ENCODE peak calls at places on chromosome 4, in four cellular contexts. D is breast epithelium, O is transverse colon, T is sigmoid colon. P is an unnamed sample.

GRCh38 chr4:140098481-140099132 is 55.4 kb downstream of the MAML3 start:
- DNase-seq in D (no peak), O (no peak), T (no peak), P (no peak)

GRCh38 chr4:101366331-101366730 is 19.0 kb upstream of the PPP3CA start:
- DNase-seq in T (no peak), D (no peak), O (no peak), P (no peak)

GRCh38 chr4:98448923-98449322 is 187.7 kb downstream of the RAP1GDS1 start:
- DNase-seq in O (peak; percentile 33), D (no peak), T (no peak), P (peak; percentile 87)

GRCh38 chr4:177574446-177574845 is 132.2 kb upstream of the AGA start:
- DNase-seq in T (no peak), O (no peak), D (no peak), P (no peak)

GRCh38 chr4:188976644-188977115 is 837.4 kb downstream of the TRIML1 start:
- DNase-seq in T (no peak), D (no peak), O (no peak), P (no peak)

GRCh38 chr4:176668324-176668723 is 124.4 kb downstream of the VEGFC start:
- DNase-seq in D (no peak), O (no peak), T (no peak), P (no peak)

GRCh38 chr4:24980064-24980690 is 50.6 kb downstream of the LGI2 start:
- DNase-seq in T (peak; percentile 83), O (peak; percentile 54), D (no peak), P (no peak)

GRCh38 chr4:169159614-169160013 is 111.1 kb downstream of the SH3RF1 start:
- DNase-seq in D (no peak), O (no peak), T (no peak), P (no peak)

GRCh38 chr4:12645732-12646131 is 838.4 kb downstream of the RAB28 start:
- DNase-seq in O (no peak), T (no peak), D (no peak), P (no peak)

GRCh38 chr4:180827610-180828009 is 1415.6 kb upstream of the TENM3 start:
- DNase-seq in O (no peak), T (no peak), D (no peak), P (no peak)
- H3K4me3 ChIP-seq in O (no peak overlapping the region), T (no peak overlapping the region), D (peak overlapping the region; percentile 40), P (no peak overlapping the region)

GRCh38 chr4:68466751-68467150 is 19.5 kb downstream of the TMPRSS11E start:
- DNase-seq in D (no peak), O (no peak), T (no peak), P (no peak)

GRCh38 chr4:68465058-68465457 is 17.8 kb downstream of the TMPRSS11E start:
- DNase-seq in O (no peak), D (no peak), T (no peak), P (no peak)

GRCh38 chr4:68463796-68464195 is 16.5 kb downstream of the TMPRSS11E start:
- DNase-seq in D (no peak), T (no peak), O (no peak), P (no peak)

GRCh38 chr4:68469482-68469881 is 22.2 kb downstream of the TMPRSS11E start:
- DNase-seq in D (no peak), T (no peak), O (no peak), P (no peak)

DNA sequence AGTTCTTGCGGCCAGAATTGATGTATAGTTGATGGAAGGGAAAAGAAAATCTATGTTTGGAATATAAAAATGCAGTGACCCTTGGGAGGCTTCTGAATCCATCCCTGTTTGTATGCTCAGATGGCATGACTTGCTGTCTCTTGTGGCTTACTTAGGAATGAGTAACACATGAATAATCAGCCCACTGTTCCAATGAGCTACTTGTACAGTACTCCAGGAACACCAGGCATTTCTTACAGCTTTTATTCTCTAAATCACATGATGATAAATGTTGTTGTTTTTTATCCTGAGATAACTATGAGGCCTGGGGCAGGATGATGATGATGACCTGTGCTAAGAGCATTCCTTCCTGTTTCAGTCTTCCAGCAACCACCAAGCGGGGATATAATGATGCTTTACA is 18.9 kb downstream of the TMPRSS11E start:
- DNase-seq in D (no peak), T (no peak), O (no peak), P (no peak)
- TF ChIP-seq POLR2AphosphoS5 in D (no peak), T (no peak), O (no peak), P (no peak)

DNA sequence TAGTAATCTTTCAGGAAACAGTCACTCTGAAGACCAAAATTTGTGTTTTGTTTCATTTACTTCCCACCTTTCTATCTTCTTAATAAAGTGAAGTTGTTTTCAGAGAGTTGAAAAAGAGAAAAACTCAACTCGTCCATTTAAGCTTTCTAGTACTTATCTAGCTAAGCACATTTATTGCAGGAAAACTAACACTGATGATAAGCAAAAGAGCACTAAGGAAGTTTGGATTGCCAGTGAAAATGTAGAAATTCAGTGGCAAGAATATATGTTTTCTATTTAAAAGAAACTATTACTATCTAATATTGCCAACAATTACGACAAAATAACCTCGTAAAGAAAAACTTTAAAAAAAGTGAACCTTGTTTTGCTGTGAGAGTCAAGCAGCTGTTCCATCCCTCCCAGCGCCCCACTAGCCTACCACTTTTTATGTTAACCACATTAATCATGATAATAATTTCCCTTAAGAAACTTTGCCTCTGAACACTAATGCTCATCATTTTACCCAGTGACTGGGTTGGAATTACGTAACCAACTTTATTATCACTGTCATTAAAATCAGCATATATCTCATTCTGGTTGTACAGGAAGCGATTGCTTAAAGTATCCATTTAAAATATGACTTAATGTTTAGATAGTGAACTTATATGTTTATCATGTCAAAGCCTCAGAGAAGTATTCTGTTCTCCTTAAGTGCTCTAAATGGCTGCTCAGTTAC is 24.8 kb downstream of the SPRY1 start:
- DNase-seq in D (no peak), T (no peak), O (no peak), P (no peak)
- H3K4me3 ChIP-seq in D (no peak overlapping the region), T (no peak overlapping the region), O (no peak overlapping the region), P (no peak overlapping the region)

GRCh38 chr4:153465922-153466636 is at the start of gene TMEM131L:
- DNase-seq in T (peak; percentile 83), O (peak; percentile 72), D (peak; percentile 45), P (peak; percentile 95)
- TF ChIP-seq POLR2AphosphoS5 in T (peak; percentile 73), O (peak; percentile 76), D (no peak), P (peak; percentile 84)

GRCh38 chr4:84379881-84380618 is 119.0 kb downstream of the NKX6-1 start:
- DNase-seq in O (no peak), D (no peak), T (no peak), P (no peak)

GRCh38 chr4:84378983-84379382 is 120.1 kb downstream of the NKX6-1 start:
- DNase-seq in T (no peak), D (no peak), O (no peak), P (no peak)

GRCh38 chr4:84378277-84378838 is 120.7 kb downstream of the NKX6-1 start:
- DNase-seq in T (no peak), D (no peak), O (no peak), P (no peak)

GRCh38 chr4:84384801-84385582 is 114.1 kb downstream of the NKX6-1 start:
- DNase-seq in O (no peak), D (no peak), T (no peak), P (no peak)

GRCh38 chr4:84381759-84382158 is 117.3 kb downstream of the NKX6-1 start:
- DNase-seq in O (no peak), D (no peak), T (no peak), P (no peak)
- H3K4me3 ChIP-seq in O (no peak overlapping the region), D (no peak overlapping the region), T (no peak overlapping the region), P (no peak overlapping the region)

GRCh38 chr4:48139688-48140087 is 5.6 kb upstream of the TXK start:
- DNase-seq in D (no peak), O (no peak), T (no peak), P (no peak)
- TF ChIP-seq POLR2AphosphoS5 in D (no peak), O (no peak), T (no peak), P (no peak)

DNA sequence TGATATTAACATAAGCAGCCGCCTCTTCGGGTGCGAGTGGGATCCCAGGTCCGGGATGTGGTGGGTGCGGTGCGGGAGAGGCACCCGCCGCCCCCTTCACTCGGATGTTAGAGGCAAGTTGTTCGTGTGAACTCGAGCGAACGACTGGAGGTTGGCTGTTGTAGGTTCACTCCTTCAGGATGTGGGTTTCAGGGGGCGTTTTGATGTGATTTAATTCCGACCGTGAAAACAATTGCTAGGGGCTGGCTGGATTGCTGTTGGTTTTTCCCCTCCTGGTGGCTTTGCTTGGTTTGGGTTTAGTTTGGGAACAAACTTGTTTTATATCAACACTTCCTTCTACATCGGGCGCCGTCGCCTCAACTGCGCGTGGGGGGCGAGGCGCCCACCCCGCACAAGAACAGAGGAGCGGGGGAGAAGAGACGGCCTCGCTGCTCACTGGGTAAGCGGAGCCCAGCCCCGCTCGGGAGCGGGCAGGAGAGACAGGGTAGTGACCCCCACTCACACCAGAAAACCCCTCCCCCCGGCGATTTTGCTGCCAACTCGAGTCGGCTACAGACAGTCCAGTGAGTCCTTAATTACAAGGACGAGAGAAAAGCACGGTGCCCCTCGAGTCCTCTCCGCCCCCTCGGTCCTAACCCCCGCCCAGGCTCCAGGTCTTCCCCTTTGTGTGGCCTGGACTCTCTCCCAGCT is 3.0 kb upstream of the LEF1 start:
- DNase-seq in T (no peak), D (no peak), O (no peak), P (peak; percentile 76)
- H3K4me3 ChIP-seq in T (no peak overlapping the region), D (peak overlapping the region; percentile 58), O (no peak overlapping the region), P (peak overlapping the region; percentile 79)

DNA sequence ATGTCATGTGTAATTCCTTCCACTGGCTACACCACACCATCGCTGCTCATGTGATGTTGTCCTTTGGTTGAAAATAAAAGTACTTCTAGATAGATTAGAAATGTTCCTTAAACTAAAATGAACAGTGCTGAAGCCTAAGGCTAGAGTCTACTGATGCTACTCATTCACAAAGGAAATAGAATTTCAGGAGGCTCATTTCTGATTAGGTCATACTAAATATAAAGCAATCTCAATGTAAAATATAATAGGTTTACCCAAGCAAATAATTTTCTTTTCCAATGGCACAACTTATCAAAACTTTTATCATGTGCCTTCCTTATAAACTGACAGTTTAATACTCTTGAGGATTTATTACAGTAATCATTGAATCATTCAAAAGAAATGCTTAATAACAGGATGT is 130.9 kb upstream of the DKK2 start:
- DNase-seq in O (no peak), T (no peak), D (no peak), P (no peak)
- TF ChIP-seq POLR2AphosphoS5 in O (no peak), T (no peak), D (no peak), P (no peak)

GRCh38 chr4:36242629-36243354 is 1.5 kb downstream of the ARAP2 start:
- DNase-seq in T (no peak), O (no peak), D (no peak), P (no peak)
- H3K4me3 ChIP-seq in T (peak overlapping the region; percentile 46), O (no peak overlapping the region), D (peak overlapping the region; percentile 83), P (peak overlapping the region; percentile 72)

GRCh38 chr4:53900275-53900649 is 164.1 kb downstream of the CHIC2 start:
- DNase-seq in D (no peak), O (no peak), T (no peak), P (no peak)
- TF ChIP-seq POLR2AphosphoS5 in D (no peak), O (no peak), T (no peak), P (no peak)